ENCODE peak calls at places on chromosome 22, in four cellular contexts. F, L, T and I are unnamed samples.

GRCh38 chr22:39519681-39520053 is 695 bp upstream of the ATF4 start:
- DNase-seq in F (no peak), L (peak), T (peak), I (no peak)

GRCh38 chr22:38172489-38173155 is 9.0 kb downstream of the PLA2G6 start:
- DNase-seq in F (no peak), L (peak), T (no peak), I (peak)

GRCh38 chr22:22168190-22168940 is 76.2 kb upstream of the VPREB1 start:
- DNase-seq in F (peak), L (peak), T (peak), I (no peak)

GRCh38 chr22:37904572-37905533 is 1.2 kb upstream of the MICALL1 start:
- DNase-seq in F (no peak), L (peak), T (peak), I (peak)

GRCh38 chr22:22235564-22235963 is 9.0 kb upstream of the VPREB1 start:
- DNase-seq in F (peak), L (no peak), T (peak), I (peak)

GRCh38 chr22:31160328-31160978 is 471 bp downstream of the RNF185 start:
- DNase-seq in F (no peak), L (no peak), T (peak), I (peak)

GRCh38 chr22:27267145-27267544 is 534.4 kb downstream of the MN1 start:
- DNase-seq in F (no peak), L (no peak), T (no peak), I (no peak)

GRCh38 chr22:44915441-44915840 is 94.4 kb downstream of the PHF21B start:
- DNase-seq in F (no peak), L (no peak), T (no peak), I (no peak)

GRCh38 chr22:38305481-38306448 is 11.5 kb downstream of the CSNK1E start:
- DNase-seq in F (peak), L (no peak), T (peak), I (peak)

GRCh38 chr22:41034741-41035140 is 57.7 kb upstream of the EP300 start:
- DNase-seq in F (no peak), L (no peak), T (no peak), I (no peak)

GRCh38 chr22:49771266-49772065 is 56.2 kb downstream of the BRD1 start:
- DNase-seq in F (no peak), L (no peak), T (no peak), I (no peak)

GRCh38 chr22:27842994-27843431 is 41.5 kb upstream of the MN1 start:
- DNase-seq in F (no peak), L (no peak), T (no peak), I (no peak)

GRCh38 chr22:37529652-37530345 is 10.6 kb upstream of the CARD10 start:
- DNase-seq in F (peak), L (no peak), T (no peak), I (no peak)

GRCh38 chr22:44403930-44404329 is 91.2 kb upstream of the SHISAL1 start:
- DNase-seq in F (no peak), L (no peak), T (no peak), I (no peak)

GRCh38 chr22:29810156-29810555 is 27.9 kb downstream of the ASCC2 start:
- DNase-seq in F (no peak), L (no peak), T (no peak), I (no peak)

GRCh38 chr22:46390652-46391301 is 55.3 kb downstream of the TRMU start:
- DNase-seq in F (no peak), L (peak), T (peak), I (peak)

GRCh38 chr22:46809153-46809885 is 46.9 kb downstream of the TBC1D22A start:
- DNase-seq in F (no peak), L (no peak), T (no peak), I (no peak)

GRCh38 chr22:46707305-46707704 is 30.7 kb downstream of the CERK start:
- DNase-seq in F (no peak), L (no peak), T (no peak), I (no peak)

GRCh38 chr22:46703166-46703995 is 34.7 kb downstream of the CERK start:
- DNase-seq in F (no peak), L (no peak), T (no peak), I (no peak)

GRCh38 chr22:30471616-30472318 is at the start of gene SEC14L3:
- DNase-seq in F (no peak), L (no peak), T (no peak), I (no peak)

GRCh38 chr22:44724416-44724815 is 22.4 kb downstream of the PRR5 start:
- DNase-seq in F (no peak), L (no peak), T (no peak), I (no peak)

GRCh38 chr22:22469527-22469926 is 39.0 kb downstream of the ZNF280B start:
- DNase-seq in F (no peak), L (no peak), T (no peak), I (no peak)

GRCh38 chr22:37331034-37331428 is 48.7 kb downstream of the CYTH4 start:
- DNase-seq in F (no peak), L (no peak), T (no peak), I (peak)

GRCh38 chr22:22886546-22886945 is 1.1 kb upstream of the IGLL5 start:
- DNase-seq in F (no peak), L (no peak), T (no peak), I (no peak)

GRCh38 chr22:28021116-28021997 is 102.3 kb upstream of the PITPNB start:
- DNase-seq in F (no peak), L (no peak), T (no peak), I (no peak)

GRCh38 chr22:18113680-18114394 is 3.2 kb downstream of the TUBA8 start:
- DNase-seq in F (no peak), L (no peak), T (no peak), I (no peak)

GRCh38 chr22:49968831-49969661 is 8.5 kb downstream of the PIM3 start:
- DNase-seq in F (no peak), L (no peak), T (no peak), I (no peak)

GRCh38 chr22:17945851-17946690 is 78.3 kb downstream of the MICAL3 start:
- DNase-seq in F (no peak), L (no peak), T (no peak), I (no peak)

GRCh38 chr22:41106122-41106968 is 14.0 kb downstream of the EP300 start:
- DNase-seq in F (no peak), L (peak), T (no peak), I (no peak)

DNA sequence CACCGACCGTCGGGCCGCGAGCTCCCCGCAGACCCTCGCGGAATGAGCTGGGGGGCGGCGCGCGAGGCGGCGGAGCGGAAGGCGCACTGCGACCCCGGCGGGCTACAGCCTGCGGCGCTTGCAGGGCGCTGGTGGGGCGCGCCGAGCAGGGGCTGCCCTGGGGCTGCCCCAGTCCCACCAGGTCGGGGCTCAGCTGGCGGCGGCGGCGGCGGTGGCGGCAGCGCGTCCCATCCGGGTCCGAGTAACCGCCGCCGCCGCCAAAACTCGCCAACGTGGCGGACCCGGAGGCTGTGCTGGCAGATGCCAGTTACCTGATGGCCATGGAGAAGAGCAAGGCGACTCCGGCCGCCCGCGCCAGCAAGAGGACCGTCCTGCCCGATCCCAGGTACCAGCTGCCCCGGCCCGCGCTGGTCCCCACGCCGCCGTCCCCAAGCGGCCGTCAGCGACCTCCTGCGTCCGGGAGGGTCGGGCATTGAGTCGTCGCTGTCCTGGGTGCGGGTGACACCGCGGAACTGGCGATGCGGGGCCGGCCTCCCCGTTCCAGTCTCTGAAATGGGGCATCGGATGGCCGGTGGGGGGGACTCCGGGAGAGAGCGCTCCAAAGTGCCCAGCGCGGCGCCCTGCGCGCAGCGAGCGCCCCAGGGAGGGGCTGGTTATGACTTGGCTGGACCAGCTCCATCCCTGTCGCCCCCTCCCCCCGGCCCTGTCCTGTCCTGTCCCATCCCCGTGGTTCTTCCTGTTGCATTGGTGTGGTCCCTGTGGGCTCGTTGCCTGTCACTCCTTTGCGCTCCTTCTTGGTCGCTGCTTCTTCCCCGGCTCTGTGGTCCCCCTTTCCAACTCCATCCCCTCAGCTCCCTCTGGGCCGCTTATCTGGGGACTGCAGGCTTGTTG is 63.5 kb downstream of the CRYBB2 start:
- DNase-seq in F (no peak), L (no peak), T (no peak), I (no peak)
- H3K9ac ChIP-seq in F (no peak), L (no peak), T (no peak), I (no peak)

DNA sequence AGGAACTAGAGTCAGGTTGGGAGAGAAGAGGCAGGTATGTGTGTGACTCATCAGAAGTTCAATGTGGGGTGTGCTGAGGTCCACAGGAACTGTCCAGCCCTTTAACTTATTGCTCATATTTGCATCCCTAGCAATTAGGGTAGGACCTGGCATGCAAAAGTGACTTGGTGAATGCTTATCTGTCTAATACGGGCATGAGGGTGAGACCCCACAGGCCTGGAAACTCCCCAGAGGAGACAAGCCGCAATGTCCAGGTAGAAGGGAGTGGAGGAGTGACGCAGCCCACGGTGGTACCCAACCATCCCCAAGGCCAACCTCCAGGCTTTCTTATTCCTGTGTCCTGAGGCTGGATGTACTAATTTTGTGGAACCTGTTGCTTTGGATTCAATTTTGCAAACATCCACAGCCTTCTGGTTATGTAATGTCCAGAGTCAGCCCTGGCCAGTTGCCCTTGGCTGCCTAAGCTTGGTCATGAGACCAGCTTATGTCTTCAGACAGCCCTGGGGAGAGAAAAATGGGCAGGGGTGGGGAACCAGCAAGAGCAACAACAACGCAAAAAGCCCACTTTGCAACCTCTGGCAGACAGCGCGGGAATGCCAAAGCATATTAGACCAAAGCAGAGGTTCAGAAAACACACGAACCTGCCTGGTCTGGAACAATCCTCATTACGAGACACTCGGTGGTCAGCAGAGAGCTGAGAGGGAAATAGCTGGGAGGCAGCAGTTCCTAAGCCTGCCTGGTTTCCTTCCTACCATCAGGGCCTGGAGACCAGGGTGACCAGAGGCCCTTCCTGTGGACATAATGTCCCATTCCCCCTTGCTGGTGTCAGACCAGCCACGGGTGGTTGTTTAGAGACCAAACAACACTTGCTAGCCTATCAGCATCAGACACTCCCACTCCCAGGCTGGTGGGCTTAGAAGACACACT is 49.3 kb downstream of the TIMP3 start:
- DNase-seq in F (no peak), L (no peak), T (no peak), I (no peak)
- TF ChIP-seq MYC in F (no peak), L (no peak), T (no peak), I (no peak)

GRCh38 chr22:19709063-19709769 is 5.1 kb upstream of the SEPTIN5 start:
- DNase-seq in F (no peak), L (no peak), T (no peak), I (no peak)
- H3K9ac ChIP-seq in F (no peak), L (no peak), T (no peak), I (no peak)

GRCh38 chr22:48721394-48721666 is 1106.3 kb downstream of the BRD1 start:
- DNase-seq in F (no peak), L (no peak), T (no peak), I (no peak)
- TF ChIP-seq MYC in F (no peak), L (no peak), T (no peak), I (no peak)